ENCODE peak calls at places on chromosomes 3 and 15, in nine cellular contexts. One of them, this sample, is unnamed. For H3K4me1, the result is how much of the 10 kb centered on the place peaks cover.

GRCh38 chr3:156474560-156475389 is 80.1 kb downstream of the SSR3 start:
- DNase-seq in pancreas: no peak
- DNase-seq in GM23248: peak
- DNase-seq in uterus: no peak
- DNase-seq in CD8-positive, alpha-beta memory T cell: no peak
- DNase-seq in neuronal stem cell: peak
- DNase-seq in SJSA1: no peak
- DNase-seq in HepG2: no peak
- DNase-seq in GM23338: peak
- DNase-seq in this sample: no peak

GRCh38 chr15:57440167-57440566 is 63.9 kb downstream of the CGNL1 start:
- DNase-seq in pancreas: no peak
- DNase-seq in GM23248: no peak
- DNase-seq in uterus: no peak
- DNase-seq in CD8-positive, alpha-beta memory T cell: no peak
- DNase-seq in neuronal stem cell: no peak
- DNase-seq in SJSA1: no peak
- DNase-seq in HepG2: no peak
- DNase-seq in GM23338: no peak
- DNase-seq in this sample: no peak

GRCh38 chr3:82423485-82423884 is 662.0 kb upstream of the GBE1 start:
- DNase-seq in pancreas: no peak
- DNase-seq in GM23248: no peak
- DNase-seq in uterus: no peak
- DNase-seq in CD8-positive, alpha-beta memory T cell: no peak
- DNase-seq in neuronal stem cell: no peak
- DNase-seq in SJSA1: no peak
- DNase-seq in HepG2: no peak
- DNase-seq in GM23338: peak
- DNase-seq in this sample: no peak

GRCh38 chr15:101189341-101189679 is 62.5 kb downstream of the CHSY1 start:
- DNase-seq in pancreas: no peak
- DNase-seq in GM23248: no peak
- DNase-seq in uterus: no peak
- DNase-seq in CD8-positive, alpha-beta memory T cell: no peak
- DNase-seq in neuronal stem cell: no peak
- DNase-seq in SJSA1: no peak
- DNase-seq in HepG2: no peak
- DNase-seq in GM23338: no peak
- DNase-seq in this sample: no peak

GRCh38 chr15:101133181-101133460 is 118.7 kb downstream of the CHSY1 start:
- DNase-seq in pancreas: no peak
- DNase-seq in GM23248: no peak
- DNase-seq in uterus: no peak
- DNase-seq in CD8-positive, alpha-beta memory T cell: no peak
- DNase-seq in neuronal stem cell: no peak
- DNase-seq in SJSA1: no peak
- DNase-seq in HepG2: no peak
- DNase-seq in GM23338: no peak
- DNase-seq in this sample: no peak

GRCh38 chr3:43748179-43748578 is 57.4 kb downstream of the ABHD5 start:
- DNase-seq in pancreas: no peak
- DNase-seq in GM23248: peak
- DNase-seq in uterus: no peak
- DNase-seq in CD8-positive, alpha-beta memory T cell: no peak
- DNase-seq in neuronal stem cell: no peak
- DNase-seq in SJSA1: peak
- DNase-seq in HepG2: no peak
- DNase-seq in GM23338: no peak
- DNase-seq in this sample: no peak

GRCh38 chr15:74723187-74723586 is 2.1 kb downstream of the CYP1A1 start:
- DNase-seq in pancreas: no peak
- DNase-seq in GM23248: no peak
- DNase-seq in uterus: no peak
- DNase-seq in CD8-positive, alpha-beta memory T cell: no peak
- DNase-seq in neuronal stem cell: no peak
- DNase-seq in SJSA1: no peak
- DNase-seq in HepG2: no peak
- DNase-seq in GM23338: no peak
- DNase-seq in this sample: no peak

GRCh38 chr3:41792806-41793205 is 169.1 kb downstream of the ULK4 start:
- DNase-seq in pancreas: no peak
- DNase-seq in GM23248: no peak
- DNase-seq in uterus: no peak
- DNase-seq in CD8-positive, alpha-beta memory T cell: no peak
- DNase-seq in neuronal stem cell: no peak
- DNase-seq in SJSA1: no peak
- DNase-seq in HepG2: no peak
- DNase-seq in GM23338: peak
- DNase-seq in this sample: no peak

DNA sequence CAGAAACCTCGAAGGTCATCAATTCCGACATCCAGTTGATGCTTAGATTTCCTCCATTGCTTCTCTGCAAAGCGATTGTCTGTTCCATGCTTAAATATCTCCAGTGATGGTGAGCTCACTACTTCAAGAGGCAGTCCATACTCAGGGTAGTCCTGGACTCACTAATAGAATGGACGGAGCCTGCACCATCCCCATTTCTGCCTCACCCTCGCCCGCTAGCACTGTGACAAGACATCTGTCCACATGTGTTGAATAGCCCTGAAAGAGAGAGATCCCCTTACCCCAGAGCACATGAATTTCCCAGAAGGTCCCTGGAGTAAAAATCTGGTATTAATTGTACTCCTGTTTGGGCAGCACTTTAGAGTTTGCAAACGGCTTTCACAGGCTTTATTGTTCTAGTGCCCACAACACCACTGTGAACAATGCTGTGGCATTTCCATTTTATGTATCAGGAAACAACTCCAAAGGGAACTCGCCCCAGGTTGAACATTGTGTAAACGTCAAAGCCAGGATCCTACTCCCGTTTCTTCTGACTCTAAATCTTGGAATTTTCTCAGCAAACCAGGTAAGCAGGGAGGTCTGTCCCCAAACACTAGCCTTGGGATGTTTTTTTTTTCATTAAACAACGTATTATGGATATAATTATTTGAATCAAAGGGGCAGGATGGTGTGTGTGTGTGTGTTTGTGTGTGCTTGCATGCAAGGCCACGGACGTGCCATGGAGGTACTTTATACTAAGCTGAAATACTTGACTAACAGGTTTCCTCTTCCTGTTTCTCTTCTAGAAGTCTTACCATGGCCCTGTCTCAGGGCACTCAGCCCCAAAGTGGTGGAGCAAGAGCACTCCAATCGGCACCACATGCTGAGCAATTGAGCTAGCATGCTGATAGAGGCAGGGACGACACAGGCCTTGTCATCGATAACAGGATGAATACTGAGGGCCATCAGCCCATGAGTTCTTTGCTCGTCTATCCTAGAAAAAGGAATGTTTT is 198.3 kb downstream of the OPA1 start:
- DNase-seq in pancreas: no peak
- DNase-seq in GM23248: no peak
- DNase-seq in uterus: no peak
- DNase-seq in CD8-positive, alpha-beta memory T cell: no peak
- DNase-seq in neuronal stem cell: no peak
- DNase-seq in SJSA1: no peak
- DNase-seq in HepG2: no peak
- DNase-seq in GM23338: no peak
- DNase-seq in this sample: no peak
- H3K4me1 ChIP-seq in pancreas: under half
- H3K4me1 ChIP-seq in GM23248: under half
- H3K4me1 ChIP-seq in uterus: under half
- H3K4me1 ChIP-seq in CD8-positive, alpha-beta memory T cell: under half
- H3K4me1 ChIP-seq in neuronal stem cell: under half
- H3K4me1 ChIP-seq in SJSA1: under half
- H3K4me1 ChIP-seq in HepG2: under half
- H3K4me1 ChIP-seq in GM23338: under half
- H3K4me1 ChIP-seq in this sample: under half

DNA sequence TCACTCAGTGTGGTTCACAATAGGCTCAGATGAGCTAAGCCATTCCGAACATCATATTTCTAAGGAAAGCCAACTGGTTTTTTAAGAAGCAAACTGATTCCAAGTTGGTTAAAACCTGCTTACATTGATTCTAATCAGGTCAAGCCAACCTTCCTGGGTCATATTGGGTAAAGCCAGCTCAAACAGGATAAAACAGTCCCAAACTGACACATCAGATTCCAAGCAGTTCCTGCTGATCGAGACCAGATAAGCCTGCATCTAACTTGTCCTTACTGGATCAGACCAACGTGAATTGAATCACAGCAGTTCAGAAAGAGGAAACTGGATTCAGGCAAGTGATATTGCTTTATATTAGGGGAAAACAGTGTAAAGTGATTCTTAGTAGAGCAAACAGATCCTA is 18.6 kb upstream of the THSD4 start:
- DNase-seq in pancreas: no peak
- DNase-seq in GM23248: peak
- DNase-seq in uterus: no peak
- DNase-seq in CD8-positive, alpha-beta memory T cell: no peak
- DNase-seq in neuronal stem cell: no peak
- DNase-seq in SJSA1: peak
- DNase-seq in HepG2: no peak
- DNase-seq in GM23338: no peak
- DNase-seq in this sample: no peak
- H3K4me3 ChIP-seq in pancreas: no peak
- H3K4me3 ChIP-seq in GM23248: no peak
- H3K4me3 ChIP-seq in uterus: no peak
- H3K4me3 ChIP-seq in CD8-positive, alpha-beta memory T cell: no peak
- H3K4me3 ChIP-seq in neuronal stem cell: no peak
- H3K4me3 ChIP-seq in SJSA1: no peak
- H3K4me3 ChIP-seq in HepG2: no peak
- H3K4me3 ChIP-seq in GM23338: no peak
- H3K4me3 ChIP-seq in this sample: no peak

GRCh38 chr3:49028298-49028672 is 913 bp downstream of the IMPDH2 start:
- DNase-seq in pancreas: no peak
- DNase-seq in GM23248: no peak
- DNase-seq in uterus: no peak
- DNase-seq in CD8-positive, alpha-beta memory T cell: no peak
- DNase-seq in neuronal stem cell: no peak
- DNase-seq in SJSA1: no peak
- DNase-seq in HepG2: no peak
- DNase-seq in GM23338: no peak
- DNase-seq in this sample: no peak

GRCh38 chr3:49025793-49026520 is 3.2 kb downstream of the IMPDH2 start:
- DNase-seq in pancreas: no peak
- DNase-seq in GM23248: no peak
- DNase-seq in uterus: no peak
- DNase-seq in CD8-positive, alpha-beta memory T cell: no peak
- DNase-seq in neuronal stem cell: no peak
- DNase-seq in SJSA1: no peak
- DNase-seq in HepG2: no peak
- DNase-seq in GM23338: no peak
- DNase-seq in this sample: peak

GRCh38 chr3:49028673-49029562 is at the start of gene IMPDH2:
- DNase-seq in pancreas: peak
- DNase-seq in GM23248: peak
- DNase-seq in uterus: peak
- DNase-seq in CD8-positive, alpha-beta memory T cell: peak
- DNase-seq in neuronal stem cell: peak
- DNase-seq in SJSA1: peak
- DNase-seq in HepG2: peak
- DNase-seq in GM23338: peak
- DNase-seq in this sample: peak

GRCh38 chr3:49026536-49026935 is 2.7 kb downstream of the IMPDH2 start:
- DNase-seq in pancreas: no peak
- DNase-seq in GM23248: no peak
- DNase-seq in uterus: no peak
- DNase-seq in CD8-positive, alpha-beta memory T cell: no peak
- DNase-seq in neuronal stem cell: no peak
- DNase-seq in SJSA1: no peak
- DNase-seq in HepG2: no peak
- DNase-seq in GM23338: no peak
- DNase-seq in this sample: no peak

DNA sequence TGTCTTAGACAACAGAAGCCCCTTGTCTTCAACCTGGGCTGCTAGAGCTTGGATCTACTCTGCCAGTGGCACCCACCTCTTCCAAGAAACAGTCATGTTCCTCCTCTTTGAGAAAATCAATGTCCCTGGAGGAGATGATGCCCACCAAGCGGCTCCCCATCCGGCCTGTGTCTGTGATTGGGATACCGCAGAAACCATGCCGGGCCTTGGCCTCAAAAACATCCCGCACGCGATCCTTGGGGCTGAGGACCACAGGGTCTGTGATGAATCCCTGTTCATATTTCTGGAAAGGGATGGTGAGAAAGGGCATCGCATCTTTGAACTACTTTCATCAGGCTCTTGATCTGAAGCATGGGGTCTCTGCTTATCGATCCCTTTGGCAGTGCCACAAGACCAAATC is 1.6 kb downstream of the IMPDH2 start:
- DNase-seq in pancreas: no peak
- DNase-seq in GM23248: no peak
- DNase-seq in uterus: no peak
- DNase-seq in CD8-positive, alpha-beta memory T cell: no peak
- DNase-seq in neuronal stem cell: no peak
- DNase-seq in SJSA1: no peak
- DNase-seq in HepG2: no peak
- DNase-seq in GM23338: no peak
- DNase-seq in this sample: no peak
- H3K27ac ChIP-seq in pancreas: no peak
- H3K27ac ChIP-seq in GM23248: peak
- H3K27ac ChIP-seq in uterus: no peak
- H3K27ac ChIP-seq in CD8-positive, alpha-beta memory T cell: no peak
- H3K27ac ChIP-seq in neuronal stem cell: no peak
- H3K27ac ChIP-seq in SJSA1: no peak
- H3K27ac ChIP-seq in HepG2: no peak
- H3K27ac ChIP-seq in GM23338: no peak
- H3K27ac ChIP-seq in this sample: peak

GRCh38 chr15:69392352-69392751 is 21.8 kb upstream of the KIF23 start:
- DNase-seq in pancreas: no peak
- DNase-seq in GM23248: no peak
- DNase-seq in uterus: no peak
- DNase-seq in CD8-positive, alpha-beta memory T cell: no peak
- DNase-seq in neuronal stem cell: no peak
- DNase-seq in SJSA1: no peak
- DNase-seq in HepG2: no peak
- DNase-seq in GM23338: no peak
- DNase-seq in this sample: no peak

GRCh38 chr15:69389426-69389825 is 24.7 kb upstream of the KIF23 start:
- DNase-seq in pancreas: peak
- DNase-seq in GM23248: no peak
- DNase-seq in uterus: no peak
- DNase-seq in CD8-positive, alpha-beta memory T cell: no peak
- DNase-seq in neuronal stem cell: no peak
- DNase-seq in SJSA1: no peak
- DNase-seq in HepG2: no peak
- DNase-seq in GM23338: no peak
- DNase-seq in this sample: no peak

GRCh38 chr15:69388259-69388658 is 25.9 kb upstream of the KIF23 start:
- DNase-seq in pancreas: no peak
- DNase-seq in GM23248: peak
- DNase-seq in uterus: no peak
- DNase-seq in CD8-positive, alpha-beta memory T cell: no peak
- DNase-seq in neuronal stem cell: no peak
- DNase-seq in SJSA1: no peak
- DNase-seq in HepG2: no peak
- DNase-seq in GM23338: no peak
- DNase-seq in this sample: no peak

GRCh38 chr15:69391046-69391757 is 22.9 kb upstream of the KIF23 start:
- DNase-seq in pancreas: no peak
- DNase-seq in GM23248: peak
- DNase-seq in uterus: no peak
- DNase-seq in CD8-positive, alpha-beta memory T cell: no peak
- DNase-seq in neuronal stem cell: no peak
- DNase-seq in SJSA1: no peak
- DNase-seq in HepG2: no peak
- DNase-seq in GM23338: no peak
- DNase-seq in this sample: no peak

GRCh38 chr15:69390575-69390974 is 23.6 kb upstream of the KIF23 start:
- DNase-seq in pancreas: no peak
- DNase-seq in GM23248: peak
- DNase-seq in uterus: no peak
- DNase-seq in CD8-positive, alpha-beta memory T cell: no peak
- DNase-seq in neuronal stem cell: no peak
- DNase-seq in SJSA1: peak
- DNase-seq in HepG2: no peak
- DNase-seq in GM23338: no peak
- DNase-seq in this sample: no peak
- H3K4me1 ChIP-seq in pancreas: under half
- H3K4me1 ChIP-seq in GM23248: under half
- H3K4me1 ChIP-seq in uterus: under half
- H3K4me1 ChIP-seq in CD8-positive, alpha-beta memory T cell: under half
- H3K4me1 ChIP-seq in neuronal stem cell: under half
- H3K4me1 ChIP-seq in SJSA1: under half
- H3K4me1 ChIP-seq in HepG2: under half
- H3K4me1 ChIP-seq in GM23338: under half
- H3K4me1 ChIP-seq in this sample: under half

This sample was measured in psoas muscle.